ENCODE peak calls at places on chromosomes 3 and 15, in seven cellular contexts. A is nucleus accumbens; V is stimulated activated CD4-positive, alpha-beta T cell treated with anti-CD3 and anti-CD28 coated beads, Interleukin-4, amount 100 ng/mL, for 1 hour; D is epithelial cell of esophagus; F is HuH-7; J is HCEC 1CT; M is CD8-positive, alpha-beta T cell. U is an unnamed sample.

GRCh38 chr15:101115318-101115886 is 136.4 kb downstream of the CHSY1 start:
- DNase-seq in A (no peak), V (no peak), D (no peak), F (no peak), J (no peak), M (no peak), U (no peak)

GRCh38 chr3:60055765-60056164 is 1005.9 kb upstream of the CFAP20DC start:
- DNase-seq in A (no peak), V (no peak), D (peak; percentile 9), F (no peak), J (no peak), M (no peak), U (no peak)

GRCh38 chr3:124229836-124230235 is 237.9 kb upstream of the ROPN1 start:
- DNase-seq in A (no peak), V (no peak), D (no peak), F (no peak), J (no peak), M (no peak), U (no peak)

GRCh38 chr15:70179309-70179892 is 81.7 kb upstream of the TLE3 start:
- DNase-seq in A (no peak), V (no peak), D (no peak), F (no peak), J (no peak), M (no peak), U (no peak)

GRCh38 chr3:43094381-43094780 is 11.5 kb downstream of the POMGNT2 start:
- DNase-seq in A (no peak), V (no peak), D (no peak), F (no peak), J (no peak), M (no peak), U (no peak)

GRCh38 chr3:155516439-155516838 is 223.0 kb upstream of the STRIT1 start:
- DNase-seq in A (no peak), V (no peak), D (no peak), F (no peak), J (no peak), M (no peak), U (no peak)

GRCh38 chr3:109773006-109773405 is 435.7 kb upstream of the DPPA4 start:
- DNase-seq in A (no peak), V (no peak), D (no peak), F (no peak), J (no peak), M (no peak), U (no peak)

GRCh38 chr3:152298393-152299242 is 29.9 kb downstream of the MBNL1 start:
- DNase-seq in A (peak; percentile 79), V (no peak), D (peak; percentile 93), F (no peak), J (peak; percentile 94), M (peak; percentile 68), U (peak; percentile 78)

GRCh38 chr3:128498127-128498626 is 5.2 kb upstream of the GATA2 start:
- DNase-seq in A (no peak), V (no peak), D (no peak), F (no peak), J (no peak), M (no peak), U (no peak)

GRCh38 chr3:15667484-15667883 is 65.9 kb downstream of the BTD start:
- DNase-seq in A (no peak), V (no peak), D (no peak), F (no peak), J (no peak), M (peak; percentile 54), U (no peak)

GRCh38 chr15:65087873-65088642 is 11.5 kb downstream of the KBTBD13 start:
- DNase-seq in A (no peak), V (no peak), D (no peak), F (no peak), J (no peak), M (no peak), U (no peak)

GRCh38 chr15:96213045-96213444 is 117.5 kb upstream of the NR2F2 start:
- DNase-seq in A (no peak), V (no peak), D (no peak), F (no peak), J (no peak), M (no peak), U (no peak)

GRCh38 chr15:91228391-91228790 is 128.3 kb downstream of the SV2B start:
- DNase-seq in A (no peak), V (no peak), D (no peak), F (no peak), J (no peak), M (no peak), U (no peak)

GRCh38 chr15:57216288-57216687 is 160.0 kb upstream of the CGNL1 start:
- DNase-seq in A (no peak), V (no peak), D (peak; percentile 82), F (no peak), J (peak; percentile 89), M (no peak), U (no peak)

GRCh38 chr3:2921903-2922302 is 188.3 kb downstream of the IL5RA start:
- DNase-seq in A (no peak), V (no peak), D (peak; percentile 2), F (peak; percentile 70), J (no peak), M (no peak), U (peak; percentile 37)

GRCh38 chr15:23467110-23467600 is 20.1 kb upstream of the GOLGA6L2 start:
- DNase-seq in A (no peak), V (no peak), D (peak; percentile 17), F (peak; percentile 33), J (no peak), M (no peak), U (no peak)

GRCh38 chr3:107412376-107412775 is 35.1 kb downstream of the CCDC54 start:
- DNase-seq in A (no peak), V (no peak), D (peak; percentile 37), F (no peak), J (peak; percentile 70), M (no peak), U (no peak)

GRCh38 chr3:62188547-62189375 is 184.6 kb downstream of the FEZF2 start:
- DNase-seq in A (peak; percentile 37), V (peak; percentile 65), D (peak; percentile 79), F (peak; percentile 34), J (peak; percentile 73), M (peak; percentile 45), U (peak; percentile 60)

U was measured in GM06990.